ENCODE peak calls at places on chromosome 1, in seven cellular contexts. R is ascending aorta; Z is breast epithelium; I is upper lobe of right lung; O is anterior cingulate cortex; W is Kasumi-1; S is stimulated activated CD4-positive, alpha-beta T cell treated with anti-CD3 and anti-CD28 coated beads, TNF-alpha, amount 100 ng/mL, for 1 hour. J is an unnamed sample.

GRCh38 chr1:203210988-203211387 is 18.5 kb downstream of the CHIT1 start:
- DNase-seq in W (no peak), S (no peak), I (no peak), O (no peak), R (peak), Z (no peak), J (no peak)

GRCh38 chr1:156749429-156750118 is 1.9 kb downstream of the HDGF start:
- DNase-seq in R (no peak), W (peak), O (no peak), I (no peak), S (no peak), Z (no peak), J (peak)

GRCh38 chr1:168090395-168090794 is 46.3 kb downstream of the GPR161 start:
- DNase-seq in I (no peak), R (peak), Z (no peak), W (no peak), S (no peak), O (no peak), J (no peak)

GRCh38 chr1:181089777-181090505 is 1.4 kb downstream of the IER5 start:
- DNase-seq in O (peak), Z (peak), I (peak), W (peak), S (peak), R (peak), J (peak)

GRCh38 chr1:243597383-243597782 is 252.7 kb downstream of the AKT3 start:
- DNase-seq in I (no peak), W (no peak), O (no peak), R (no peak), Z (no peak), S (no peak), J (peak)

GRCh38 chr1:54342764-54343687 is 63.2 kb downstream of the SSBP3 start:
- DNase-seq in I (no peak), Z (no peak), W (no peak), S (no peak), R (no peak), O (peak), J (no peak)

GRCh38 chr1:17912491-17912890 is 157.4 kb downstream of the ACTL8 start:
- DNase-seq in I (peak), R (no peak), O (no peak), Z (no peak), W (no peak), S (no peak), J (no peak)

GRCh38 chr1:153498746-153499145 is 37.0 kb downstream of the S100A6 start:
- DNase-seq in O (no peak), W (no peak), S (no peak), Z (no peak), R (peak), I (no peak), J (no peak)

GRCh38 chr1:79193211-79194079 is 186.9 kb upstream of the ADGRL4 start:
- DNase-seq in Z (no peak), R (no peak), I (no peak), O (no peak), S (no peak), W (no peak), J (no peak)

GRCh38 chr1:154474802-154475201 is 27.2 kb upstream of the TDRD10 start:
- DNase-seq in Z (no peak), S (no peak), R (no peak), W (peak), O (peak), I (peak), J (peak)

J was measured in RCC 7860.